ENCODE peak calls at places on chromosomes 11 and 22, in four cellular contexts. One of them, this sample, is unnamed.
A peak's percentile ranks its signal among the peaks of the same experiment; 100 is the strongest.

GRCh38 chr22:49961601-49962011 is 1.0 kb downstream of the PIM3 start:
- DNase-seq in lower leg skin: peak; percentile 89
- DNase-seq in gastrocnemius medialis: no peak
- DNase-seq in body of pancreas: no peak
- DNase-seq in this sample: peak; percentile 51

GRCh38 chr22:24474221-24474620 is 20.9 kb upstream of the UPB1 start:
- DNase-seq in lower leg skin: no peak
- DNase-seq in body of pancreas: no peak
- DNase-seq in gastrocnemius medialis: no peak
- DNase-seq in this sample: no peak

GRCh38 chr22:22955866-22956535 is 68.4 kb downstream of the IGLL5 start:
- DNase-seq in body of pancreas: peak; percentile 74
- DNase-seq in lower leg skin: peak; percentile 91
- DNase-seq in gastrocnemius medialis: peak; percentile 23
- DNase-seq in this sample: peak; percentile 65

GRCh38 chr11:100672483-100673038 is 14.5 kb upstream of the ARHGAP42 start:
- DNase-seq in gastrocnemius medialis: no peak
- DNase-seq in body of pancreas: no peak
- DNase-seq in lower leg skin: no peak
- DNase-seq in this sample: no peak

GRCh38 chr11:109426442-109426841 is 4.5 kb downstream of the C11orf87 start:
- DNase-seq in lower leg skin: no peak
- DNase-seq in body of pancreas: no peak
- DNase-seq in gastrocnemius medialis: no peak
- DNase-seq in this sample: no peak

GRCh38 chr11:64234840-64235379 is 526 bp downstream of the VEGFB start:
- DNase-seq in body of pancreas: peak; percentile 55
- DNase-seq in lower leg skin: no peak
- DNase-seq in gastrocnemius medialis: no peak
- DNase-seq in this sample: no peak

GRCh38 chr11:100927579-100927978 is 202.0 kb downstream of the PGR start:
- DNase-seq in gastrocnemius medialis: no peak
- DNase-seq in body of pancreas: no peak
- DNase-seq in lower leg skin: no peak
- DNase-seq in this sample: no peak

GRCh38 chr11:12539570-12539969 is 134.7 kb upstream of the TEAD1 start:
- DNase-seq in gastrocnemius medialis: no peak
- DNase-seq in lower leg skin: no peak
- DNase-seq in body of pancreas: no peak
- DNase-seq in this sample: peak; percentile 2

GRCh38 chr11:7872913-7873312 is 58.2 kb downstream of the OR10A6 start:
- DNase-seq in body of pancreas: no peak
- DNase-seq in lower leg skin: no peak
- DNase-seq in gastrocnemius medialis: no peak
- DNase-seq in this sample: no peak

GRCh38 chr11:119509277-119509841 is 86.4 kb upstream of the THY1 start:
- DNase-seq in lower leg skin: no peak
- DNase-seq in gastrocnemius medialis: no peak
- DNase-seq in body of pancreas: no peak
- DNase-seq in this sample: no peak

GRCh38 chr11:94067010-94067409 is 45.9 kb downstream of the HEPHL1 start:
- DNase-seq in lower leg skin: no peak
- DNase-seq in gastrocnemius medialis: no peak
- DNase-seq in body of pancreas: no peak
- DNase-seq in this sample: no peak

GRCh38 chr11:111871693-111872161 is 346 bp upstream of the ALG9 start:
- DNase-seq in lower leg skin: no peak
- DNase-seq in body of pancreas: no peak
- DNase-seq in gastrocnemius medialis: no peak
- DNase-seq in this sample: no peak

GRCh38 chr11:17219016-17219415 is 11.2 kb upstream of the PIK3C2A start:
- DNase-seq in body of pancreas: no peak
- DNase-seq in lower leg skin: no peak
- DNase-seq in gastrocnemius medialis: no peak
- DNase-seq in this sample: no peak

GRCh38 chr11:130666781-130667251 is 218.4 kb downstream of the ADAMTS15 start:
- DNase-seq in body of pancreas: no peak
- DNase-seq in gastrocnemius medialis: no peak
- DNase-seq in lower leg skin: no peak
- DNase-seq in this sample: no peak

GRCh38 chr11:120431633-120432032 is 79.9 kb upstream of the GRIK4 start:
- DNase-seq in lower leg skin: no peak
- DNase-seq in gastrocnemius medialis: no peak
- DNase-seq in body of pancreas: no peak
- DNase-seq in this sample: no peak

GRCh38 chr22:45341503-45341902 is 31.8 kb downstream of the FAM118A start:
- DNase-seq in gastrocnemius medialis: no peak
- DNase-seq in lower leg skin: no peak
- DNase-seq in body of pancreas: no peak
- DNase-seq in this sample: no peak

GRCh38 chr11:126361400-126361799 is 5.9 kb downstream of the ST3GAL4 start:
- DNase-seq in gastrocnemius medialis: no peak
- DNase-seq in lower leg skin: no peak
- DNase-seq in body of pancreas: no peak
- DNase-seq in this sample: no peak

GRCh38 chr11:101907826-101908225 is 7.0 kb upstream of the CEP126 start:
- DNase-seq in lower leg skin: no peak
- DNase-seq in body of pancreas: no peak
- DNase-seq in gastrocnemius medialis: no peak
- DNase-seq in this sample: no peak

GRCh38 chr11:75200051-75200450 is 40.5 kb upstream of the TPBGL start:
- DNase-seq in lower leg skin: peak; percentile 82
- DNase-seq in gastrocnemius medialis: no peak
- DNase-seq in body of pancreas: no peak
- DNase-seq in this sample: no peak

GRCh38 chr22:19463491-19464469 is 15.2 kb downstream of the UFD1 start:
- DNase-seq in gastrocnemius medialis: no peak
- DNase-seq in lower leg skin: no peak
- DNase-seq in body of pancreas: peak; percentile 18
- DNase-seq in this sample: no peak

GRCh38 chr11:70381872-70382842 is 16.2 kb upstream of the CTTN start:
- DNase-seq in lower leg skin: peak; percentile 52
- DNase-seq in body of pancreas: no peak
- DNase-seq in gastrocnemius medialis: no peak
- DNase-seq in this sample: no peak

GRCh38 chr11:120622189-120622912 is 110.8 kb downstream of the GRIK4 start:
- DNase-seq in gastrocnemius medialis: no peak
- DNase-seq in body of pancreas: no peak
- DNase-seq in lower leg skin: no peak
- DNase-seq in this sample: no peak

GRCh38 chr22:27846248-27846760 is 44.7 kb upstream of the MN1 start:
- DNase-seq in lower leg skin: no peak
- DNase-seq in gastrocnemius medialis: no peak
- DNase-seq in body of pancreas: no peak
- DNase-seq in this sample: no peak

GRCh38 chr22:44587004-44587793 is 89.2 kb upstream of the RTL6 start:
- DNase-seq in gastrocnemius medialis: no peak
- DNase-seq in body of pancreas: peak; percentile 50
- DNase-seq in lower leg skin: peak; percentile 80
- DNase-seq in this sample: no peak

GRCh38 chr11:47179655-47179991 is 2.9 kb upstream of the ARFGAP2 start:
- DNase-seq in lower leg skin: no peak
- DNase-seq in gastrocnemius medialis: no peak
- DNase-seq in body of pancreas: no peak
- DNase-seq in this sample: no peak

GRCh38 chr11:1299621-1300020 is 9.8 kb downstream of the TOLLIP start:
- DNase-seq in body of pancreas: peak; percentile 25
- DNase-seq in lower leg skin: peak; percentile 83
- DNase-seq in gastrocnemius medialis: no peak
- DNase-seq in this sample: peak; percentile 52

GRCh38 chr22:50715776-50716175 is 22.2 kb upstream of the ACR start:
- DNase-seq in lower leg skin: no peak
- DNase-seq in body of pancreas: no peak
- DNase-seq in gastrocnemius medialis: no peak
- DNase-seq in this sample: no peak

GRCh38 chr22:24431309-24432034 is 4.1 kb downstream of the ADORA2A start:
- DNase-seq in body of pancreas: no peak
- DNase-seq in gastrocnemius medialis: no peak
- DNase-seq in lower leg skin: no peak
- DNase-seq in this sample: no peak

GRCh38 chr11:12094872-12095800 is 15.3 kb upstream of the MICAL2 start:
- DNase-seq in body of pancreas: peak; percentile 30
- DNase-seq in lower leg skin: peak; percentile 54
- DNase-seq in gastrocnemius medialis: no peak
- DNase-seq in this sample: peak; percentile 56

GRCh38 chr22:35648066-35649025 is at the start of gene APOL6:
- DNase-seq in body of pancreas: peak; percentile 67
- DNase-seq in gastrocnemius medialis: peak; percentile 16
- DNase-seq in lower leg skin: peak; percentile 82
- DNase-seq in this sample: no peak

GRCh38 chr22:29157759-29158535 is 47.7 kb upstream of the EMID1 start:
- DNase-seq in lower leg skin: no peak
- DNase-seq in body of pancreas: no peak
- DNase-seq in gastrocnemius medialis: no peak
- DNase-seq in this sample: no peak

GRCh38 chr22:19455585-19456370 is 8.3 kb upstream of the C22orf39 start:
- DNase-seq in gastrocnemius medialis: no peak
- DNase-seq in body of pancreas: no peak
- DNase-seq in lower leg skin: peak; percentile 34
- DNase-seq in this sample: no peak

GRCh38 chr11:62500066-62501035 is 46.3 kb downstream of the AHNAK start:
- DNase-seq in lower leg skin: no peak
- DNase-seq in body of pancreas: peak; percentile 22
- DNase-seq in gastrocnemius medialis: no peak
- DNase-seq in this sample: peak; percentile 72

GRCh38 chr11:15473954-15474837 is 359.5 kb downstream of the INSC start:
- DNase-seq in gastrocnemius medialis: no peak
- DNase-seq in lower leg skin: no peak
- DNase-seq in body of pancreas: no peak
- DNase-seq in this sample: no peak

GRCh38 chr11:110691961-110692360 is 20.3 kb downstream of the ARHGAP20 start:
- DNase-seq in lower leg skin: no peak
- DNase-seq in gastrocnemius medialis: no peak
- DNase-seq in body of pancreas: no peak
- DNase-seq in this sample: no peak

GRCh38 chr22:46674367-46674781 is 54.2 kb downstream of the GRAMD4 start:
- DNase-seq in body of pancreas: peak; percentile 51
- DNase-seq in gastrocnemius medialis: no peak
- DNase-seq in lower leg skin: peak; percentile 95
- DNase-seq in this sample: peak; percentile 45

GRCh38 chr11:125074511-125075241 is 11.6 kb downstream of the SLC37A2 start:
- DNase-seq in lower leg skin: peak; percentile 72
- DNase-seq in gastrocnemius medialis: no peak
- DNase-seq in body of pancreas: no peak
- DNase-seq in this sample: no peak
- TF ChIP-seq POLR2A in lower leg skin: no peak
- TF ChIP-seq POLR2A in gastrocnemius medialis: no peak
- TF ChIP-seq POLR2A in body of pancreas: no peak
- TF ChIP-seq POLR2A in this sample: no peak

GRCh38 chr22:20858615-20859416 is at the start of the genes PI4KA and SNAP29:
- DNase-seq in body of pancreas: peak; percentile 99
- DNase-seq in gastrocnemius medialis: peak; percentile 98
- DNase-seq in lower leg skin: peak; percentile 100
- DNase-seq in this sample: peak; percentile 99
- TF ChIP-seq POLR2A in body of pancreas: peak; percentile 79
- TF ChIP-seq POLR2A in gastrocnemius medialis: peak; percentile 93
- TF ChIP-seq POLR2A in lower leg skin: no peak
- TF ChIP-seq POLR2A in this sample: no peak

GRCh38 chr11:68841718-68842426 is at the start of gene CPT1A:
- DNase-seq in gastrocnemius medialis: peak; percentile 58
- DNase-seq in lower leg skin: peak; percentile 95
- DNase-seq in body of pancreas: peak; percentile 80
- DNase-seq in this sample: peak; percentile 77
- TF ChIP-seq POLR2A in gastrocnemius medialis: peak; percentile 70
- TF ChIP-seq POLR2A in lower leg skin: no peak
- TF ChIP-seq POLR2A in body of pancreas: no peak
- TF ChIP-seq POLR2A in this sample: no peak

GRCh38 chr11:35012467-35013191 is 96.2 kb downstream of the PDHX start:
- DNase-seq in lower leg skin: no peak
- DNase-seq in gastrocnemius medialis: no peak
- DNase-seq in body of pancreas: no peak
- DNase-seq in this sample: no peak
- TF ChIP-seq POLR2A in lower leg skin: no peak
- TF ChIP-seq POLR2A in gastrocnemius medialis: no peak
- TF ChIP-seq POLR2A in body of pancreas: no peak
- TF ChIP-seq POLR2A in this sample: no peak

GRCh38 chr22:42962295-42963230 is 52.4 kb downstream of the PACSIN2 start:
- DNase-seq in gastrocnemius medialis: no peak
- DNase-seq in lower leg skin: no peak
- DNase-seq in body of pancreas: peak; percentile 59
- DNase-seq in this sample: no peak
- TF ChIP-seq POLR2A in gastrocnemius medialis: no peak
- TF ChIP-seq POLR2A in lower leg skin: no peak
- TF ChIP-seq POLR2A in body of pancreas: no peak
- TF ChIP-seq POLR2A in this sample: no peak

GRCh38 chr22:30240541-30241417 is 5.8 kb downstream of the LIF start:
- DNase-seq in lower leg skin: no peak
- DNase-seq in gastrocnemius medialis: no peak
- DNase-seq in body of pancreas: no peak
- DNase-seq in this sample: no peak
- TF ChIP-seq POLR2A in lower leg skin: no peak
- TF ChIP-seq POLR2A in gastrocnemius medialis: no peak
- TF ChIP-seq POLR2A in body of pancreas: no peak
- TF ChIP-seq POLR2A in this sample: no peak

DNA sequence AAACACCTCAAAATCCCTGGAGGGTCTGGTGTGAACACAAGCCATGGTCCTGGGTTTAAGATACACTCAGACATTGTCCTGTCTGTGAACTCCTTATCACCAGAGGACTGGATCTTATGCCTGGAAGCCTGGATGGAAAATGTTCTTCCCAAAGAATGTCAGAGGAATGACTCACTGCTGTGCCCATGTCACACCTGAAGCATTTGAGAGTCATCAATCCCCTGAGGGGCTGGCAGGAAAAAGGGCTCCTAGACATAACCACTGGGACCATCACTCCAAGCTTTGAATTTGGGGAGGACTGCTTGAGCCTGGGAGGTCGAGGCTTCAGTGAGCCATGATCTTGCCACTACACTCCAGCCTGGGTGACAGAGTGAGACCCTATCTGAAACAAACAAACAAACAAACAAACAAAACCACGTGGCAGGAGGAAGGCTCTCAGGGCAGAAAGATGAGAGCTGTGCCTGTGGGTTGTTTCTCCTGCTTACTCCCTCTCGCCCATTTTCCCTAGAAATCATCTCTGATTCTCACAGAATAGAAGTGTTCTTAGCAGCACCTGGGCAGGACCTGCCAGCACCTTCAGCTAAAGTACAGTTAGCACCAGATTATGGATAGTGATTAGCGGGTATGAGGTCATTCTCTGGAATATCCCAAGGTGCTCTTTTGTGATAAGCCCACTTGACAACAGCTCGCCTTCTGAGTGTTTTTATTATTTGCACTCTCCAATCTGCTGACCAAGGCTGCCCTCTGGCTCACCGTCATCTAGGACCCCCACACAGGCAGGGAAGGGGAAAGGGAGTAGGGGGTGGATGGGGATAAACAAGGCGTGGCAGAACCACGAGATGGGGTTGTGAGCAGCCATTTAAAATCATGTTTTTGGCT is 12.0 kb upstream of the PRG2 start:
- DNase-seq in gastrocnemius medialis: no peak
- DNase-seq in lower leg skin: no peak
- DNase-seq in body of pancreas: no peak
- DNase-seq in this sample: no peak
- TF ChIP-seq POLR2A in gastrocnemius medialis: no peak
- TF ChIP-seq POLR2A in lower leg skin: no peak
- TF ChIP-seq POLR2A in body of pancreas: no peak
- TF ChIP-seq POLR2A in this sample: no peak

This sample was measured in breast epithelium.